ENCODE peak calls at places on chromosomes 2 and 18, in eight cellular contexts. M is kidney epithelial cell, K is foreskin fibroblast, E is progenitor cell of endocrine pancreas, X is esophagus muscularis mucosa, A is fibroblast of mammary gland, N is HFF-Myc, V is BJ. I is an unnamed sample.

GRCh38 chr2:162149940-162150339 is 2.1 kb downstream of the GCG start:
- DNase-seq in A (no peak), V (no peak), N (no peak), X (no peak), M (no peak), K (no peak), E (no peak), I (no peak)

GRCh38 chr2:129623783-129624182 is 355.7 kb upstream of the RAB6C start:
- DNase-seq in V (no peak), M (no peak), N (no peak), X (no peak), A (no peak), E (no peak), K (no peak), I (no peak)

GRCh38 chr18:74050807-74051206 is 96.8 kb downstream of the FBXO15 start:
- DNase-seq in E (no peak), A (no peak), N (peak), V (no peak), X (no peak), K (peak), M (no peak), I (no peak)

GRCh38 chr2:64402876-64403275 is 51.1 kb upstream of the LGALSL start:
- DNase-seq in K (peak), V (no peak), E (no peak), A (peak), M (no peak), N (no peak), X (peak), I (no peak)

GRCh38 chr2:12318427-12319057 is 398.2 kb upstream of the TRIB2 start:
- DNase-seq in N (peak), E (no peak), K (peak), M (peak), X (no peak), A (peak), V (peak), I (no peak)

GRCh38 chr2:181613241-181613640 is 43.7 kb downstream of the CERKL start:
- DNase-seq in N (no peak), X (no peak), M (no peak), V (no peak), K (no peak), E (no peak), A (no peak), I (no peak)

GRCh38 chr2:24613154-24613814 is 122.2 kb downstream of the NCOA1 start:
- DNase-seq in V (peak), N (peak), X (no peak), E (no peak), A (peak), M (no peak), K (peak), I (no peak)

GRCh38 chr2:26509141-26509540 is 31.2 kb upstream of the OTOF start:
- DNase-seq in K (no peak), A (no peak), X (no peak), V (no peak), E (no peak), N (no peak), M (no peak), I (no peak)

GRCh38 chr18:49029628-49030027 is 78.9 kb upstream of the SMAD7 start:
- DNase-seq in A (no peak), E (no peak), K (no peak), X (no peak), N (no peak), V (no peak), M (no peak), I (no peak)

GRCh38 chr2:174392706-174393105 is 2.8 kb upstream of the SCRN3 start:
- DNase-seq in X (no peak), E (no peak), M (no peak), N (no peak), K (no peak), A (no peak), V (no peak), I (no peak)

GRCh38 chr18:30908381-30908780 is 134.2 kb downstream of the DSC3 start:
- DNase-seq in E (no peak), N (no peak), M (no peak), X (no peak), A (no peak), V (no peak), K (no peak), I (no peak)

GRCh38 chr18:48680871-48681270 is 142.0 kb downstream of the CTIF start:
- DNase-seq in M (no peak), N (no peak), K (no peak), E (no peak), A (no peak), X (no peak), V (no peak), I (no peak)

GRCh38 chr2:118221952-118222594 is 133.8 kb downstream of the INSIG2 start:
- DNase-seq in E (no peak), A (peak), M (peak), N (peak), X (no peak), V (peak), K (peak), I (peak)

GRCh38 chr2:110149330-110150220 is 34.0 kb upstream of the MALL start:
- DNase-seq in N (no peak), E (no peak), K (peak), M (no peak), V (peak), X (no peak), A (peak), I (no peak)

GRCh38 chr2:112092286-112093041 is 37.4 kb downstream of the TMEM87B start:
- DNase-seq in M (peak), K (peak), X (no peak), A (peak), V (peak), E (no peak), N (peak), I (no peak)

GRCh38 chr2:1544478-1545069 is 131.3 kb downstream of the TPO start:
- DNase-seq in V (no peak), A (peak), K (peak), M (no peak), X (no peak), E (no peak), N (no peak), I (no peak)

GRCh38 chr2:105545731-105546622 is 147.1 kb upstream of the FHL2 start:
- DNase-seq in N (peak), A (peak), V (no peak), X (peak), E (peak), M (no peak), K (peak), I (peak)

GRCh38 chr2:96267159-96267971 is 1.3 kb downstream of the CIAO1 start:
- DNase-seq in A (peak), V (no peak), K (peak), X (no peak), E (no peak), M (no peak), N (no peak), I (peak)

GRCh38 chr2:42794271-42795046 is 2.1 kb upstream of the HAAO start:
- DNase-seq in M (no peak), X (no peak), N (no peak), V (no peak), E (no peak), A (peak), K (peak), I (peak)

GRCh38 chr18:13547347-13547746 is 179.0 kb downstream of the FAM210A start:
- DNase-seq in A (no peak), V (no peak), K (no peak), X (no peak), E (no peak), M (no peak), N (no peak), I (no peak)

GRCh38 chr2:107349329-107349728 is 463.4 kb upstream of the ST6GAL2 start:
- DNase-seq in K (no peak), E (no peak), X (no peak), N (no peak), A (no peak), M (no peak), V (no peak), I (no peak)

GRCh38 chr18:26262156-26262555 is 35.9 kb downstream of the TAF4B start:
- DNase-seq in X (no peak), E (no peak), A (no peak), V (no peak), K (no peak), M (no peak), N (no peak), I (no peak)

GRCh38 chr2:188746727-188747126 is 227.4 kb upstream of the COL3A1 start:
- DNase-seq in N (no peak), X (no peak), K (peak), V (no peak), M (no peak), E (no peak), A (peak), I (no peak)

GRCh38 chr2:23745726-23746105 is 181.2 kb downstream of the ATAD2B start:
- DNase-seq in A (peak), X (no peak), N (peak), K (peak), V (no peak), M (no peak), E (no peak), I (no peak)

GRCh38 chr2:168494190-168494711 is 38.2 kb downstream of the CERS6 start:
- DNase-seq in N (no peak), E (no peak), K (peak), X (no peak), A (peak), M (no peak), V (no peak), I (peak)

GRCh38 chr2:85435986-85436835 is 17.7 kb downstream of the SH2D6 start:
- DNase-seq in M (no peak), K (no peak), X (no peak), N (no peak), A (no peak), E (no peak), V (no peak), I (no peak)
- TF ChIP-seq CTCF in M (no peak), K (no peak), X (no peak), N (no peak), A (no peak), E (peak), V (no peak), I (no peak)

DNA sequence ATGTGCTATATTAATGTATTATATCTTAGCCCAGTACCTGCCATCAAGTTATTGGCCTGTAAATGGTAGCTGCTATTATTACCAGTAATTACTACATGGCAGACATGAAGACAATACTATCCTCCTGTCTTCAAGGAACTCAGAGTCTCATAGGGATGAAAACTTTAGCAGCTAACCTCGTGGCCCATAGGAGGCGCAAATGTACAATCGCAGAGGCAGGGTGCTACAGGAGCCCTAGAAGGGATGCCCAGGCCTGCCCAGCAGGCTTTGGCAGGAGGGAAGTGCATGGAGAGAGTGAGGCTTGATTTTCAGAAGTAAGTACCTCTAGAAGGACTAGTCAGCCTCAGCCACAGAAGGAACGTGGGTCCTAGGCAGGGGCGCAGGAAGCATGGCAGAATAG is 44.7 kb upstream of the KIDINS220 start:
- DNase-seq in N (no peak), K (peak), A (peak), E (no peak), M (no peak), V (no peak), X (no peak), I (peak)
- TF ChIP-seq CTCF in N (peak), K (peak), A (peak), E (peak), M (peak), V (peak), X (no peak), I (peak)

GRCh38 chr18:51029694-51030536 is at the start of gene SMAD4:
- DNase-seq in K (peak), A (peak), E (peak), V (peak), X (peak), M (peak), N (peak), I (peak)
- TF ChIP-seq CTCF in K (no peak), A (no peak), E (no peak), V (peak), X (no peak), M (no peak), N (no peak), I (no peak)

GRCh38 chr2:101200714-101201113 is 49.5 kb upstream of the TBC1D8 start:
- DNase-seq in M (no peak), N (no peak), E (no peak), X (no peak), V (no peak), A (peak), K (peak), I (no peak)

GRCh38 chr2:101196220-101196661 is 45.1 kb upstream of the TBC1D8 start:
- DNase-seq in N (no peak), M (no peak), X (no peak), A (no peak), E (no peak), K (no peak), V (no peak), I (no peak)

GRCh38 chr2:101199153-101199810 is 48.1 kb upstream of the TBC1D8 start:
- DNase-seq in N (no peak), V (no peak), X (no peak), M (no peak), A (peak), E (no peak), K (peak), I (no peak)

GRCh38 chr2:101197814-101198213 is 46.6 kb upstream of the TBC1D8 start:
- DNase-seq in M (no peak), A (no peak), V (no peak), N (no peak), E (no peak), K (no peak), X (no peak), I (no peak)

GRCh38 chr2:101197215-101197745 is 46.1 kb upstream of the TBC1D8 start:
- DNase-seq in E (no peak), M (no peak), V (no peak), X (no peak), K (no peak), N (no peak), A (peak), I (no peak)
- TF ChIP-seq CTCF in E (peak), M (no peak), V (peak), X (no peak), K (no peak), N (no peak), A (peak), I (no peak)

DNA sequence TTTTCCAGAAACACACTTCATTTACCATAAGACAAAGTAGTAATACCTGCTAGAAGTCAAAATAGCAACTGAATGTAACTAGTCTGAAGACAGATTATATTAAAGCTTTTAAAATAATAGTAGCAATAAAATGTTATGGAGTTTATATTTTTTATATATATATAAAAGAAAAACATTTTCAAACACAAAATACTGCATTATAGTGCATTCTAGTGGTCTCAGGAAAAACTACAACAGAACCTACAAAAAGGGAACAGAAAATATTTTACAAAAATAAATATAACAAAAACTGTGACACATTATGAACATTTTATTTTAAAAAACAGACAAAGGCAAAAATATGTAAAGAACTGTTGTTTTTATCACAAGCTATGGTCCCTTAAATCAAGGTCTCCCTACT is 48.0 kb downstream of the STRN start:
- DNase-seq in N (no peak), M (no peak), A (peak), K (peak), X (no peak), V (no peak), E (no peak), I (no peak)
- TF ChIP-seq CTCF in N (no peak), M (peak), A (peak), K (peak), X (no peak), V (peak), E (peak), I (peak)

DNA sequence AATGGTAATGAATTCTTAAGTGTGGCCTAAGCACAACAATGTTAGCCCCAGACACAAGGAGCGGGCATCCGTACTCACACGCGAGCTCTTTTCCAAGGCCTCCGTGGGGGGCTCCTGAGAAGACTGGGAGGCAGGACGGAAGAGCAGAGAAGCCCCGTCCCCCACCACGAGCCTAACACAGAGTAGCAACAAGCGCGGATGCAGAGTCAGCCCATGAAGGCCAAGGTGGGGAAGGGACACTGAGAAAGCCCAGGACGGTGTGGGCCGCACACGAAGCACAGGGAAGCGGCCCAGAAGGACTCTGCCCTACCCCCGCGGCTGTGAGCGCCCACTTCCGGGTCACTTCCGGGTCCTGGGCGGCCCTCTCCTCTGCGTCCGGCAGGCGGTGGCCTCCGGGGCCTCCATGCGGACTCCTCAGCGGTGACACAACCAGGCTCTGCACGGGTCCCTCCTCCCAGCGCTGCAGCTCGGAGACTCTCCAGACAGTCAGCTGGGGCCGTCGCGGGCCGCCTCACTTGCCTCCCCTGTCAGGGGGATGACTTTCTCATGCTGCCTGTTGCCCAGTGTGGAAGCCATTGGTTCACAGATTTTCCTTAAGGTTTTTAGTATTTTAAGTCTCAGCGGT is 151.5 kb downstream of the MTCL1 start:
- DNase-seq in X (no peak), N (no peak), V (no peak), M (no peak), A (no peak), E (no peak), K (no peak), I (peak)
- TF ChIP-seq CTCF in X (no peak), N (no peak), V (no peak), M (no peak), A (no peak), E (no peak), K (no peak), I (no peak)